ENCODE peak calls at places on chromosomes 2 and 18, in ten cellular contexts. One of them, this sample, is unnamed.

GRCh38 chr18:79614211-79615028 is 65.2 kb upstream of the CTDP1 start:
- DNase-seq in dorsolateral prefrontal cortex: no peak
- DNase-seq in T-helper 9 cell: no peak
- DNase-seq in dermis microvascular lymphatic vessel endothelial cell: no peak
- DNase-seq in aorta: no peak
- DNase-seq in type B pancreatic cell: no peak
- DNase-seq in left colon: no peak
- DNase-seq in natural killer cell: no peak
- DNase-seq in Right ventricle myocardium superior: peak
- DNase-seq in psoas muscle: peak
- DNase-seq in this sample: no peak

GRCh38 chr2:51013870-51014526 is 17.9 kb downstream of the NRXN1 start:
- DNase-seq in aorta: no peak
- DNase-seq in Right ventricle myocardium superior: no peak
- DNase-seq in natural killer cell: no peak
- DNase-seq in left colon: no peak
- DNase-seq in dorsolateral prefrontal cortex: no peak
- DNase-seq in psoas muscle: no peak
- DNase-seq in dermis microvascular lymphatic vessel endothelial cell: no peak
- DNase-seq in type B pancreatic cell: no peak
- DNase-seq in T-helper 9 cell: no peak
- DNase-seq in this sample: no peak

GRCh38 chr2:207683879-207684627 is 27.4 kb upstream of the CCNYL1 start:
- DNase-seq in natural killer cell: no peak
- DNase-seq in left colon: peak
- DNase-seq in Right ventricle myocardium superior: no peak
- DNase-seq in aorta: no peak
- DNase-seq in dermis microvascular lymphatic vessel endothelial cell: peak
- DNase-seq in T-helper 9 cell: no peak
- DNase-seq in psoas muscle: no peak
- DNase-seq in dorsolateral prefrontal cortex: no peak
- DNase-seq in type B pancreatic cell: no peak
- DNase-seq in this sample: no peak

GRCh38 chr18:62505669-62506494 is 16.9 kb upstream of the ZCCHC2 start:
- DNase-seq in type B pancreatic cell: no peak
- DNase-seq in left colon: no peak
- DNase-seq in psoas muscle: no peak
- DNase-seq in Right ventricle myocardium superior: no peak
- DNase-seq in aorta: no peak
- DNase-seq in dermis microvascular lymphatic vessel endothelial cell: no peak
- DNase-seq in dorsolateral prefrontal cortex: no peak
- DNase-seq in T-helper 9 cell: no peak
- DNase-seq in natural killer cell: no peak
- DNase-seq in this sample: no peak

GRCh38 chr2:44549856-44550255 is 188.1 kb downstream of the CAMKMT start:
- DNase-seq in Right ventricle myocardium superior: no peak
- DNase-seq in dorsolateral prefrontal cortex: no peak
- DNase-seq in type B pancreatic cell: no peak
- DNase-seq in left colon: no peak
- DNase-seq in natural killer cell: no peak
- DNase-seq in psoas muscle: no peak
- DNase-seq in dermis microvascular lymphatic vessel endothelial cell: no peak
- DNase-seq in aorta: no peak
- DNase-seq in T-helper 9 cell: no peak
- DNase-seq in this sample: no peak

GRCh38 chr2:17901246-17901645 is 22.8 kb downstream of the KCNS3 start:
- DNase-seq in type B pancreatic cell: no peak
- DNase-seq in aorta: no peak
- DNase-seq in dorsolateral prefrontal cortex: no peak
- DNase-seq in T-helper 9 cell: no peak
- DNase-seq in dermis microvascular lymphatic vessel endothelial cell: no peak
- DNase-seq in psoas muscle: peak
- DNase-seq in natural killer cell: no peak
- DNase-seq in Right ventricle myocardium superior: no peak
- DNase-seq in left colon: peak
- DNase-seq in this sample: no peak

GRCh38 chr2:176583530-176584101 is 314.4 kb downstream of the MTX2 start:
- DNase-seq in natural killer cell: no peak
- DNase-seq in left colon: peak
- DNase-seq in T-helper 9 cell: no peak
- DNase-seq in aorta: no peak
- DNase-seq in Right ventricle myocardium superior: no peak
- DNase-seq in type B pancreatic cell: no peak
- DNase-seq in dorsolateral prefrontal cortex: no peak
- DNase-seq in psoas muscle: no peak
- DNase-seq in dermis microvascular lymphatic vessel endothelial cell: peak
- DNase-seq in this sample: no peak

GRCh38 chr18:10377956-10378355 is 76.5 kb upstream of the APCDD1 start:
- DNase-seq in psoas muscle: no peak
- DNase-seq in natural killer cell: no peak
- DNase-seq in dermis microvascular lymphatic vessel endothelial cell: no peak
- DNase-seq in type B pancreatic cell: no peak
- DNase-seq in T-helper 9 cell: no peak
- DNase-seq in Right ventricle myocardium superior: no peak
- DNase-seq in aorta: no peak
- DNase-seq in dorsolateral prefrontal cortex: no peak
- DNase-seq in left colon: no peak
- DNase-seq in this sample: no peak

GRCh38 chr2:188078544-188078943 is 213.1 kb upstream of the GULP1 start:
- DNase-seq in left colon: no peak
- DNase-seq in T-helper 9 cell: no peak
- DNase-seq in dorsolateral prefrontal cortex: no peak
- DNase-seq in Right ventricle myocardium superior: no peak
- DNase-seq in aorta: no peak
- DNase-seq in psoas muscle: no peak
- DNase-seq in natural killer cell: no peak
- DNase-seq in type B pancreatic cell: no peak
- DNase-seq in dermis microvascular lymphatic vessel endothelial cell: no peak
- DNase-seq in this sample: no peak

GRCh38 chr18:73975266-73975665 is 172.4 kb downstream of the FBXO15 start:
- DNase-seq in T-helper 9 cell: no peak
- DNase-seq in psoas muscle: no peak
- DNase-seq in left colon: no peak
- DNase-seq in dermis microvascular lymphatic vessel endothelial cell: no peak
- DNase-seq in Right ventricle myocardium superior: no peak
- DNase-seq in type B pancreatic cell: no peak
- DNase-seq in aorta: no peak
- DNase-seq in dorsolateral prefrontal cortex: no peak
- DNase-seq in natural killer cell: no peak
- DNase-seq in this sample: peak

GRCh38 chr2:234245945-234246344 is 195.4 kb downstream of the SPP2 start:
- DNase-seq in left colon: no peak
- DNase-seq in T-helper 9 cell: no peak
- DNase-seq in type B pancreatic cell: no peak
- DNase-seq in psoas muscle: no peak
- DNase-seq in dorsolateral prefrontal cortex: no peak
- DNase-seq in dermis microvascular lymphatic vessel endothelial cell: no peak
- DNase-seq in natural killer cell: no peak
- DNase-seq in aorta: no peak
- DNase-seq in Right ventricle myocardium superior: no peak
- DNase-seq in this sample: no peak

GRCh38 chr2:100352511-100352910 is 30.2 kb upstream of the LONRF2 start:
- DNase-seq in natural killer cell: no peak
- DNase-seq in left colon: no peak
- DNase-seq in dermis microvascular lymphatic vessel endothelial cell: no peak
- DNase-seq in T-helper 9 cell: no peak
- DNase-seq in psoas muscle: no peak
- DNase-seq in aorta: no peak
- DNase-seq in Right ventricle myocardium superior: no peak
- DNase-seq in dorsolateral prefrontal cortex: no peak
- DNase-seq in type B pancreatic cell: no peak
- DNase-seq in this sample: no peak

GRCh38 chr2:61255580-61256437 is 93.8 kb downstream of the C2orf74 start:
- DNase-seq in dorsolateral prefrontal cortex: no peak
- DNase-seq in dermis microvascular lymphatic vessel endothelial cell: peak
- DNase-seq in T-helper 9 cell: no peak
- DNase-seq in psoas muscle: no peak
- DNase-seq in type B pancreatic cell: no peak
- DNase-seq in left colon: no peak
- DNase-seq in Right ventricle myocardium superior: no peak
- DNase-seq in natural killer cell: no peak
- DNase-seq in aorta: no peak
- DNase-seq in this sample: no peak

GRCh38 chr2:33022989-33023731 is 76.4 kb downstream of the LTBP1 start:
- DNase-seq in psoas muscle: no peak
- DNase-seq in T-helper 9 cell: no peak
- DNase-seq in natural killer cell: no peak
- DNase-seq in aorta: no peak
- DNase-seq in dermis microvascular lymphatic vessel endothelial cell: no peak
- DNase-seq in Right ventricle myocardium superior: no peak
- DNase-seq in left colon: no peak
- DNase-seq in dorsolateral prefrontal cortex: no peak
- DNase-seq in type B pancreatic cell: no peak
- DNase-seq in this sample: no peak

GRCh38 chr2:113056501-113056900 is 2.5 kb upstream of the IL36RN start:
- DNase-seq in Right ventricle myocardium superior: no peak
- DNase-seq in T-helper 9 cell: no peak
- DNase-seq in aorta: no peak
- DNase-seq in left colon: no peak
- DNase-seq in type B pancreatic cell: no peak
- DNase-seq in natural killer cell: no peak
- DNase-seq in psoas muscle: no peak
- DNase-seq in dorsolateral prefrontal cortex: no peak
- DNase-seq in dermis microvascular lymphatic vessel endothelial cell: no peak
- DNase-seq in this sample: no peak

GRCh38 chr18:14577971-14578370 is 34.6 kb upstream of the POTEC start:
- DNase-seq in dorsolateral prefrontal cortex: no peak
- DNase-seq in left colon: no peak
- DNase-seq in type B pancreatic cell: no peak
- DNase-seq in aorta: no peak
- DNase-seq in natural killer cell: no peak
- DNase-seq in Right ventricle myocardium superior: no peak
- DNase-seq in dermis microvascular lymphatic vessel endothelial cell: no peak
- DNase-seq in T-helper 9 cell: no peak
- DNase-seq in psoas muscle: no peak
- DNase-seq in this sample: no peak

GRCh38 chr2:74937221-74937880 is 21.1 kb upstream of the POLE4 start:
- DNase-seq in natural killer cell: no peak
- DNase-seq in aorta: no peak
- DNase-seq in dermis microvascular lymphatic vessel endothelial cell: no peak
- DNase-seq in T-helper 9 cell: no peak
- DNase-seq in psoas muscle: no peak
- DNase-seq in type B pancreatic cell: no peak
- DNase-seq in dorsolateral prefrontal cortex: no peak
- DNase-seq in Right ventricle myocardium superior: no peak
- DNase-seq in left colon: no peak
- DNase-seq in this sample: no peak

GRCh38 chr2:220814441-220814840 is 757.7 kb downstream of the EPHA4 start:
- DNase-seq in dermis microvascular lymphatic vessel endothelial cell: no peak
- DNase-seq in dorsolateral prefrontal cortex: no peak
- DNase-seq in type B pancreatic cell: no peak
- DNase-seq in natural killer cell: no peak
- DNase-seq in psoas muscle: no peak
- DNase-seq in T-helper 9 cell: no peak
- DNase-seq in aorta: no peak
- DNase-seq in Right ventricle myocardium superior: no peak
- DNase-seq in left colon: no peak
- DNase-seq in this sample: no peak

GRCh38 chr18:62398291-62398690 is 73.2 kb downstream of the TNFRSF11A start:
- DNase-seq in natural killer cell: no peak
- DNase-seq in Right ventricle myocardium superior: no peak
- DNase-seq in psoas muscle: no peak
- DNase-seq in T-helper 9 cell: no peak
- DNase-seq in type B pancreatic cell: no peak
- DNase-seq in dermis microvascular lymphatic vessel endothelial cell: no peak
- DNase-seq in left colon: no peak
- DNase-seq in aorta: no peak
- DNase-seq in dorsolateral prefrontal cortex: no peak
- DNase-seq in this sample: no peak

GRCh38 chr2:21819475-21819874 is 695.7 kb downstream of the TDRD15 start:
- DNase-seq in dermis microvascular lymphatic vessel endothelial cell: no peak
- DNase-seq in psoas muscle: no peak
- DNase-seq in left colon: no peak
- DNase-seq in aorta: no peak
- DNase-seq in type B pancreatic cell: no peak
- DNase-seq in T-helper 9 cell: no peak
- DNase-seq in natural killer cell: no peak
- DNase-seq in dorsolateral prefrontal cortex: no peak
- DNase-seq in Right ventricle myocardium superior: no peak
- DNase-seq in this sample: no peak

GRCh38 chr18:6352275-6352674 is 62.4 kb downstream of the L3MBTL4 start:
- DNase-seq in natural killer cell: no peak
- DNase-seq in psoas muscle: no peak
- DNase-seq in dorsolateral prefrontal cortex: no peak
- DNase-seq in T-helper 9 cell: no peak
- DNase-seq in aorta: no peak
- DNase-seq in Right ventricle myocardium superior: no peak
- DNase-seq in dermis microvascular lymphatic vessel endothelial cell: no peak
- DNase-seq in left colon: no peak
- DNase-seq in type B pancreatic cell: no peak
- DNase-seq in this sample: no peak

GRCh38 chr2:149422337-149422990 is 92.1 kb downstream of the LYPD6 start:
- DNase-seq in dermis microvascular lymphatic vessel endothelial cell: no peak
- DNase-seq in left colon: peak
- DNase-seq in T-helper 9 cell: no peak
- DNase-seq in dorsolateral prefrontal cortex: no peak
- DNase-seq in type B pancreatic cell: no peak
- DNase-seq in natural killer cell: no peak
- DNase-seq in aorta: no peak
- DNase-seq in Right ventricle myocardium superior: no peak
- DNase-seq in psoas muscle: no peak
- DNase-seq in this sample: no peak

GRCh38 chr2:221572180-221572820 is at the start of gene EPHA4:
- DNase-seq in aorta: peak
- DNase-seq in T-helper 9 cell: peak
- DNase-seq in psoas muscle: peak
- DNase-seq in type B pancreatic cell: peak
- DNase-seq in Right ventricle myocardium superior: peak
- DNase-seq in natural killer cell: peak
- DNase-seq in left colon: peak
- DNase-seq in dorsolateral prefrontal cortex: peak
- DNase-seq in dermis microvascular lymphatic vessel endothelial cell: peak
- DNase-seq in this sample: peak

GRCh38 chr2:33529771-33530481 is 53.5 kb downstream of the RASGRP3 start:
- DNase-seq in natural killer cell: no peak
- DNase-seq in left colon: no peak
- DNase-seq in Right ventricle myocardium superior: no peak
- DNase-seq in type B pancreatic cell: no peak
- DNase-seq in T-helper 9 cell: no peak
- DNase-seq in dorsolateral prefrontal cortex: no peak
- DNase-seq in dermis microvascular lymphatic vessel endothelial cell: no peak
- DNase-seq in aorta: no peak
- DNase-seq in psoas muscle: no peak
- DNase-seq in this sample: no peak

GRCh38 chr2:8616084-8616419 is 65.8 kb upstream of the ID2 start:
- DNase-seq in Right ventricle myocardium superior: no peak
- DNase-seq in natural killer cell: no peak
- DNase-seq in T-helper 9 cell: no peak
- DNase-seq in left colon: no peak
- DNase-seq in dermis microvascular lymphatic vessel endothelial cell: no peak
- DNase-seq in type B pancreatic cell: no peak
- DNase-seq in aorta: peak
- DNase-seq in dorsolateral prefrontal cortex: no peak
- DNase-seq in psoas muscle: no peak
- DNase-seq in this sample: no peak

GRCh38 chr2:232621186-232621585 is 12.2 kb upstream of the EFHD1 start:
- DNase-seq in dorsolateral prefrontal cortex: no peak
- DNase-seq in dermis microvascular lymphatic vessel endothelial cell: no peak
- DNase-seq in type B pancreatic cell: no peak
- DNase-seq in T-helper 9 cell: no peak
- DNase-seq in natural killer cell: no peak
- DNase-seq in left colon: no peak
- DNase-seq in aorta: no peak
- DNase-seq in psoas muscle: no peak
- DNase-seq in Right ventricle myocardium superior: no peak
- DNase-seq in this sample: no peak

GRCh38 chr2:18149660-18150246 is 271.3 kb downstream of the KCNS3 start:
- DNase-seq in dorsolateral prefrontal cortex: no peak
- DNase-seq in dermis microvascular lymphatic vessel endothelial cell: peak
- DNase-seq in Right ventricle myocardium superior: no peak
- DNase-seq in type B pancreatic cell: no peak
- DNase-seq in natural killer cell: no peak
- DNase-seq in left colon: no peak
- DNase-seq in aorta: no peak
- DNase-seq in T-helper 9 cell: no peak
- DNase-seq in psoas muscle: no peak
- DNase-seq in this sample: no peak

GRCh38 chr2:229920011-229920781 is 1.6 kb downstream of the TRIP12 start:
- DNase-seq in T-helper 9 cell: peak
- DNase-seq in dorsolateral prefrontal cortex: no peak
- DNase-seq in natural killer cell: peak
- DNase-seq in type B pancreatic cell: no peak
- DNase-seq in aorta: no peak
- DNase-seq in Right ventricle myocardium superior: no peak
- DNase-seq in dermis microvascular lymphatic vessel endothelial cell: no peak
- DNase-seq in left colon: peak
- DNase-seq in psoas muscle: no peak
- DNase-seq in this sample: no peak

This sample was measured in right atrium auricular region.